ENCODE peak calls at places on chromosomes 2 and 18, in four cellular contexts. X is H1; Y is effector CD4-positive, alpha-beta T cell; C is EH. D is an unnamed sample.

GRCh38 chr18:3867252-3867651 is 417.3 kb downstream of the TGIF1 start:
- DNase-seq in X (no peak), Y (no peak), C (no peak), D (no peak)

GRCh38 chr2:150219861-150220260 is 267.6 kb downstream of the RND3 start:
- DNase-seq in X (no peak), Y (no peak), C (no peak), D (no peak)

GRCh38 chr2:126645211-126645618 is 10.7 kb upstream of the GYPC start:
- DNase-seq in X (peak; percentile 0), Y (no peak), C (no peak), D (no peak)

GRCh38 chr2:46434851-46435273 is 44.5 kb upstream of the TMEM247 start:
- DNase-seq in X (no peak), Y (no peak), C (peak; percentile 94), D (peak; percentile 82)

GRCh38 chr2:106282816-106283215 is 88.7 kb upstream of the UXS1 start:
- DNase-seq in X (no peak), Y (no peak), C (no peak), D (no peak)

GRCh38 chr2:218482651-218483050 is 63.7 kb downstream of the VIL1 start:
- DNase-seq in X (no peak), Y (no peak), C (peak; percentile 15), D (no peak)

GRCh38 chr18:8709248-8710059 is 4.1 kb downstream of the MTCL1 start:
- DNase-seq in X (no peak), Y (no peak), C (no peak), D (no peak)

GRCh38 chr2:155836439-155836838 is 496.1 kb downstream of the NR4A2 start:
- DNase-seq in X (no peak), Y (no peak), C (no peak), D (no peak)

GRCh38 chr2:4618141-4618540 is 914.8 kb downstream of the DCDC2C start:
- DNase-seq in X (no peak), Y (no peak), C (no peak), D (no peak)

GRCh38 chr2:205758051-205758450 is 75.8 kb downstream of the NRP2 start:
- DNase-seq in X (no peak), Y (no peak), C (peak; percentile 92), D (peak; percentile 88)

GRCh38 chr2:206311026-206311425 is 36.6 kb downstream of the ZDBF2 start:
- DNase-seq in X (no peak), Y (no peak), C (no peak), D (no peak)

GRCh38 chr2:217851191-217852020 is 151.4 kb downstream of the TNS1 start:
- DNase-seq in X (no peak), Y (no peak), C (peak; percentile 85), D (peak; percentile 63)

GRCh38 chr18:47791461-47791860 is 139.0 kb downstream of the SMAD2 start:
- DNase-seq in X (no peak), Y (no peak), C (no peak), D (no peak)

GRCh38 chr2:174059875-174060226 is 94.7 kb upstream of the SP3 start:
- DNase-seq in X (no peak), Y (no peak), C (peak; percentile 84), D (peak; percentile 83)

D was measured in fibroblast of villous mesenchyme.